ENCODE peak calls at places on chromosomes 4 and X, in ten cellular contexts. Z, G, K, F, A, Y, U, J, W and M are unnamed samples.

GRCh38 chr4:27096142-27096824 is 235.6 kb downstream of the STIM2 start:
- DNase-seq in K (no peak), Y (no peak), F (peak), W (no peak), G (peak), U (no peak), J (no peak), Z (no peak), A (no peak), M (no peak)

GRCh38 chrX:123219916-123220315 is 35.8 kb downstream of the GRIA3 start:
- DNase-seq in Z (peak), W (no peak), J (no peak), F (no peak), Y (no peak), G (peak), U (no peak), K (no peak), A (no peak), M (no peak)

GRCh38 chr4:82469776-82470345 is 39.5 kb downstream of the ENOPH1 start:
- DNase-seq in G (peak), Z (no peak), A (no peak), U (no peak), Y (no peak), F (peak), K (no peak), J (no peak), W (no peak), M (no peak)

GRCh38 chrX:141214216-141214615 is 28.1 kb downstream of the SPANXC start:
- DNase-seq in W (no peak), Y (no peak), G (peak), F (no peak), J (no peak), K (no peak), Z (no peak), U (no peak), A (no peak), M (no peak)

GRCh38 chr4:158250321-158250720 is 40.0 kb downstream of the TMEM144 start:
- DNase-seq in F (no peak), K (no peak), J (no peak), G (no peak), Z (no peak), U (no peak), Y (no peak), A (no peak), W (no peak), M (peak)

GRCh38 chr4:95255396-95256107 is 293.2 kb downstream of the UNC5C start:
- DNase-seq in W (no peak), A (no peak), U (peak), J (no peak), G (peak), K (no peak), F (peak), Y (no peak), Z (no peak), M (no peak)

GRCh38 chr4:84901173-84901572 is 65.3 kb downstream of the WDFY3 start:
- DNase-seq in F (no peak), J (no peak), Y (no peak), W (no peak), G (no peak), Z (no peak), K (no peak), U (no peak), A (no peak), M (no peak)

GRCh38 chr4:176193126-176193525 is 2.3 kb downstream of the SPATA4 start:
- DNase-seq in J (no peak), U (no peak), Z (no peak), W (no peak), A (no peak), Y (no peak), G (peak), F (peak), K (no peak), M (no peak)

GRCh38 chr4:156642161-156642560 is 329.4 kb downstream of the PDGFC start:
- DNase-seq in F (no peak), G (peak), K (no peak), A (no peak), Z (no peak), Y (no peak), J (no peak), W (no peak), U (no peak), M (no peak)

GRCh38 chr4:63619771-63620170 is 789.5 kb downstream of the TECRL start:
- DNase-seq in W (no peak), G (no peak), U (no peak), K (no peak), Z (no peak), F (no peak), A (no peak), Y (no peak), J (no peak), M (no peak)

GRCh38 chr4:169601016-169601771 is 11.2 kb downstream of the NEK1 start:
- DNase-seq in K (no peak), Z (no peak), U (no peak), J (no peak), Y (no peak), A (no peak), W (no peak), G (no peak), F (no peak), M (no peak)

GRCh38 chr4:86967798-86968197 is 33.0 kb downstream of the AFF1 start:
- DNase-seq in Y (no peak), Z (no peak), G (peak), U (no peak), K (no peak), F (peak), A (no peak), W (no peak), J (no peak), M (no peak)

GRCh38 chr4:151315212-151315886 is 10.1 kb downstream of the SH3D19 start:
- DNase-seq in J (no peak), A (no peak), Y (no peak), K (no peak), W (no peak), Z (no peak), G (no peak), U (no peak), F (no peak), M (no peak)